ENCODE peak calls at places on chromosomes 11 and 22, in eight cellular contexts. One of them, this sample, is unnamed.

GRCh38 chr22:20919718-20920117 is 2.5 kb downstream of the CRKL start:
- DNase-seq in tibial nerve: no peak
- DNase-seq in H1: no peak
- DNase-seq in K562: peak
- DNase-seq in stomach: no peak
- DNase-seq in A549: no peak
- DNase-seq in transverse colon: no peak
- DNase-seq in ovary: no peak
- DNase-seq in this sample: no peak

GRCh38 chr11:68379216-68379615 is 66.8 kb downstream of the LRP5 start:
- DNase-seq in tibial nerve: no peak
- DNase-seq in H1: no peak
- DNase-seq in K562: no peak
- DNase-seq in stomach: no peak
- DNase-seq in A549: no peak
- DNase-seq in transverse colon: no peak
- DNase-seq in ovary: no peak
- DNase-seq in this sample: no peak

GRCh38 chr22:20319041-20319744 is 667 bp downstream of the DGCR6L start:
- DNase-seq in tibial nerve: no peak
- DNase-seq in H1: no peak
- DNase-seq in K562: peak
- DNase-seq in stomach: peak
- DNase-seq in A549: no peak
- DNase-seq in transverse colon: no peak
- DNase-seq in ovary: peak
- DNase-seq in this sample: peak

GRCh38 chr11:74090701-74091100 is 80.1 kb downstream of the C2CD3 start:
- DNase-seq in tibial nerve: no peak
- DNase-seq in H1: no peak
- DNase-seq in K562: no peak
- DNase-seq in stomach: no peak
- DNase-seq in A549: peak
- DNase-seq in transverse colon: no peak
- DNase-seq in ovary: no peak
- DNase-seq in this sample: no peak

GRCh38 chr11:62575156-62575555 is 1.5 kb upstream of the EEF1G start:
- DNase-seq in tibial nerve: no peak
- DNase-seq in H1: no peak
- DNase-seq in K562: no peak
- DNase-seq in stomach: peak
- DNase-seq in A549: no peak
- DNase-seq in transverse colon: peak
- DNase-seq in ovary: no peak
- DNase-seq in this sample: peak

GRCh38 chr11:119550330-119550729 is 127.4 kb upstream of the THY1 start:
- DNase-seq in tibial nerve: no peak
- DNase-seq in H1: no peak
- DNase-seq in K562: no peak
- DNase-seq in stomach: no peak
- DNase-seq in A549: no peak
- DNase-seq in transverse colon: no peak
- DNase-seq in ovary: no peak
- DNase-seq in this sample: no peak

GRCh38 chr11:30749268-30749667 is 163.1 kb upstream of the MPPED2 start:
- DNase-seq in tibial nerve: no peak
- DNase-seq in H1: no peak
- DNase-seq in K562: no peak
- DNase-seq in stomach: no peak
- DNase-seq in A549: no peak
- DNase-seq in transverse colon: no peak
- DNase-seq in ovary: no peak
- DNase-seq in this sample: no peak

GRCh38 chr11:126194121-126194543 is 17.3 kb downstream of the RPUSD4 start:
- DNase-seq in tibial nerve: peak
- DNase-seq in H1: no peak
- DNase-seq in K562: peak
- DNase-seq in stomach: peak
- DNase-seq in A549: peak
- DNase-seq in transverse colon: peak
- DNase-seq in ovary: peak
- DNase-seq in this sample: no peak

GRCh38 chr11:75625970-75626691 is 42.7 kb downstream of the MAP6 start:
- DNase-seq in tibial nerve: no peak
- DNase-seq in H1: no peak
- DNase-seq in K562: no peak
- DNase-seq in stomach: no peak
- DNase-seq in A549: peak
- DNase-seq in transverse colon: no peak
- DNase-seq in ovary: no peak
- DNase-seq in this sample: no peak

GRCh38 chr11:103773059-103773458 is 263.4 kb upstream of the DDI1 start:
- DNase-seq in tibial nerve: no peak
- DNase-seq in H1: no peak
- DNase-seq in K562: no peak
- DNase-seq in stomach: no peak
- DNase-seq in A549: no peak
- DNase-seq in transverse colon: no peak
- DNase-seq in ovary: no peak
- DNase-seq in this sample: no peak

GRCh38 chr11:8886332-8886731 is 24.7 kb upstream of the AKIP1 start:
- DNase-seq in tibial nerve: no peak
- DNase-seq in H1: no peak
- DNase-seq in K562: no peak
- DNase-seq in stomach: no peak
- DNase-seq in A549: no peak
- DNase-seq in transverse colon: no peak
- DNase-seq in ovary: no peak
- DNase-seq in this sample: no peak

GRCh38 chr11:69310934-69311766 is 17.2 kb downstream of the MYEOV start:
- DNase-seq in tibial nerve: no peak
- DNase-seq in H1: no peak
- DNase-seq in K562: no peak
- DNase-seq in stomach: no peak
- DNase-seq in A549: no peak
- DNase-seq in transverse colon: no peak
- DNase-seq in ovary: no peak
- DNase-seq in this sample: peak

GRCh38 chr22:37206841-37207821 is 5.1 kb downstream of the SSTR3 start:
- DNase-seq in tibial nerve: no peak
- DNase-seq in H1: no peak
- DNase-seq in K562: no peak
- DNase-seq in stomach: no peak
- DNase-seq in A549: no peak
- DNase-seq in transverse colon: no peak
- DNase-seq in ovary: no peak
- DNase-seq in this sample: peak

GRCh38 chr22:46737105-46737975 is 712 bp downstream of the CERK start:
- DNase-seq in tibial nerve: no peak
- DNase-seq in H1: no peak
- DNase-seq in K562: peak
- DNase-seq in stomach: no peak
- DNase-seq in A549: no peak
- DNase-seq in transverse colon: peak
- DNase-seq in ovary: peak
- DNase-seq in this sample: no peak

GRCh38 chr11:4495487-4495886 is 13.0 kb downstream of the OR52K1 start:
- DNase-seq in tibial nerve: no peak
- DNase-seq in H1: no peak
- DNase-seq in K562: no peak
- DNase-seq in stomach: no peak
- DNase-seq in A549: no peak
- DNase-seq in transverse colon: no peak
- DNase-seq in ovary: no peak
- DNase-seq in this sample: no peak

DNA sequence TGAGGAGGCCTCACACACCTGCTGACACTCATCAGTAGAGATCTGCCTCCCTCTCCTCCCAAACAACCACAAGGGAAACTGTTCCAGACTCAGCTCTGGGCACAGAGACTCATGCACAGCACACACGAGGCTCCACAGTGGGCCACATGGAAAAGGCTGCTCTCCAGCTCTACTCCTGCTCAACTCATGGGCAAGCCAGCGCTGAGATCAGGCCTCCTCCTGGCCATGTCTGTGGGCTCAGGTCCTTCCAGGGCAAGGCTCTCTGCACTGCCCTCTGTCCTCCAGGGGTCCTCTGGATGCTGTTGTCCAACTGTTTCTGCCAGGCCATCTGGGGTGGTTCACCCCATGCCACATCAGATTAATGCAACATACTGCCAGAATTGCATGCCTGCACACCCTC is 46.0 kb downstream of the PLEKHA7 start:
- DNase-seq in tibial nerve: no peak
- DNase-seq in H1: no peak
- DNase-seq in K562: no peak
- DNase-seq in stomach: no peak
- DNase-seq in A549: no peak
- DNase-seq in transverse colon: no peak
- DNase-seq in ovary: no peak
- DNase-seq in this sample: no peak
- H3K27ac ChIP-seq in tibial nerve: peak
- H3K27ac ChIP-seq in H1: no peak
- H3K27ac ChIP-seq in K562: no peak
- H3K27ac ChIP-seq in stomach: peak
- H3K27ac ChIP-seq in A549: no peak
- H3K27ac ChIP-seq in transverse colon: peak
- H3K27ac ChIP-seq in ovary: no peak
- H3K27ac ChIP-seq in this sample: no peak

GRCh38 chr22:22927196-22927887 is 39.7 kb downstream of the IGLL5 start:
- DNase-seq in tibial nerve: no peak
- DNase-seq in H1: no peak
- DNase-seq in K562: peak
- DNase-seq in stomach: no peak
- DNase-seq in A549: no peak
- DNase-seq in transverse colon: no peak
- DNase-seq in ovary: no peak
- DNase-seq in this sample: no peak
- TF ChIP-seq EP300 in tibial nerve: no peak
- TF ChIP-seq EP300 in H1: no peak
- TF ChIP-seq EP300 in K562: no peak
- TF ChIP-seq EP300 in stomach: no peak
- TF ChIP-seq EP300 in A549: no peak
- TF ChIP-seq EP300 in transverse colon: no peak
- TF ChIP-seq EP300 in ovary: no peak
- TF ChIP-seq EP300 in this sample: no peak

DNA sequence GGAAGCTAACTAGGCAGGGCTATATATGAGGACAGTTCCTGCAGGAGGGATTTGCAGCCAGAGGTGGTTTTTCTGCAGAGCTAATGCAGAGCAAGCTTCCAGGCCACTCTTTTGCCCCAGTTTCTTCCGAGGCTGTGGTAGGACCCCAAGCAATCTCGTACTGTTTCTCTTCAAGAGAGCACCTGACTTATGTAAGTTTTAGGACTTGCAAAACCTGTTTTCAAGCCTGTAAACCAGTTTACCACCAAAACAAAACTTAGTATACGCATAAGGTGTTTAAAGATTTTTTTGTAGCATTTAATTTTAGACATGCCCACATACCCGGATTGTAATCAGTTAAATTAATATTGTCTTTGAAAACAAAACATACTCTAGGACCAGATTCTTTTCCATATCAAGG is 7.7 kb upstream of the APLP2 start:
- DNase-seq in tibial nerve: no peak
- DNase-seq in H1: no peak
- DNase-seq in K562: no peak
- DNase-seq in stomach: no peak
- DNase-seq in A549: no peak
- DNase-seq in transverse colon: no peak
- DNase-seq in ovary: no peak
- DNase-seq in this sample: no peak
- TF ChIP-seq CTCF in tibial nerve: no peak
- TF ChIP-seq CTCF in H1: no peak
- TF ChIP-seq CTCF in K562: no peak
- TF ChIP-seq CTCF in stomach: no peak
- TF ChIP-seq CTCF in A549: no peak
- TF ChIP-seq CTCF in transverse colon: no peak
- TF ChIP-seq CTCF in ovary: no peak
- TF ChIP-seq CTCF in this sample: no peak

DNA sequence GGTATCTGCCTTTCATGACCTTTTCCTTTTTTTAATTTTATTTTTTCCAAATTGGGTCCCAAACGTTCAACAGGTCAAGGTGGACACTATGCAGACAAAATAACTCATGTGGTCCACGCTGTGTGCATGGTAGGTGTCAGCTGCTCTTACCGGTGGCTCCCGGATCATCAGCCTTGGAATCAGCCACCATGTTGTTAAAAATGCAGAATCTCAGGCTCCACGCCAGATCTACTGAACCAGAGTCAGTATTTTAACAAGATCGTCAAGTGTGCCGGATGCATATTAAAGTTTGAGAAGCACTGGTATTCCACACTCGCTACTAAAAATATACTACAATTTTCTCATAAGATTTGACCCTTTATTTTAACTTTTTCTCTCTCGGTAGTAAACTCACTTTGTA is 568 bp upstream of the LDLRAD3 start:
- DNase-seq in tibial nerve: no peak
- DNase-seq in H1: no peak
- DNase-seq in K562: no peak
- DNase-seq in stomach: no peak
- DNase-seq in A549: no peak
- DNase-seq in transverse colon: no peak
- DNase-seq in ovary: peak
- DNase-seq in this sample: no peak
- H3K27ac ChIP-seq in tibial nerve: peak
- H3K27ac ChIP-seq in H1: no peak
- H3K27ac ChIP-seq in K562: no peak
- H3K27ac ChIP-seq in stomach: peak
- H3K27ac ChIP-seq in A549: peak
- H3K27ac ChIP-seq in transverse colon: peak
- H3K27ac ChIP-seq in ovary: peak
- H3K27ac ChIP-seq in this sample: peak